ENCODE peak calls at places on chromosome 5, in seven cellular contexts. E is tibial nerve, B is SJSA1, X is PC-3, W is IMR-90, Y is colonic mucosa, F is aorta. H is an unnamed sample.

GRCh38 chr5:159412284-159413046 is 82.2 kb upstream of the IL12B start:
- DNase-seq in X (no peak), W (no peak), F (no peak), B (no peak), Y (peak; percentile 20), E (no peak), H (no peak)

GRCh38 chr5:176652136-176652535 is 4.9 kb downstream of the TSPAN17 start:
- DNase-seq in W (no peak), F (no peak), B (no peak), X (no peak), Y (no peak), E (no peak), H (no peak)

GRCh38 chr5:103428411-103428871 is 134.1 kb downstream of the NUDT12 start:
- DNase-seq in B (no peak), W (peak; percentile 86), F (peak; percentile 42), Y (no peak), E (no peak), X (peak; percentile 43), H (peak; percentile 54)

GRCh38 chr5:82772281-82772680 is 304.9 kb downstream of the TMEM167A start:
- DNase-seq in X (no peak), B (no peak), E (no peak), Y (no peak), W (no peak), F (no peak), H (no peak)

GRCh38 chr5:81326554-81326953 is 25.2 kb downstream of the ZCCHC9 start:
- DNase-seq in Y (no peak), E (no peak), X (no peak), W (peak; percentile 16), F (no peak), B (no peak), H (no peak)

GRCh38 chr5:103942587-103943186 is 380.1 kb upstream of the NUDT12 start:
- DNase-seq in F (no peak), E (no peak), W (no peak), Y (no peak), B (no peak), X (peak; percentile 51), H (no peak)

GRCh38 chr5:43554497-43554896 is 2.4 kb downstream of the PAIP1 start:
- DNase-seq in F (no peak), Y (no peak), W (no peak), X (no peak), E (no peak), B (no peak), H (no peak)

GRCh38 chr5:73902327-73903051 is 276.5 kb downstream of the ARHGEF28 start:
- DNase-seq in B (peak; percentile 55), X (peak; percentile 68), E (no peak), Y (no peak), F (no peak), W (peak; percentile 77), H (no peak)

GRCh38 chr5:126816649-126817048 is 39.7 kb downstream of the LMNB1 start:
- DNase-seq in B (no peak), E (no peak), W (no peak), Y (no peak), F (no peak), X (no peak), H (no peak)

GRCh38 chr5:78819166-78819565 is 165.9 kb downstream of the ARSB start:
- DNase-seq in Y (no peak), B (no peak), F (no peak), E (no peak), W (no peak), X (no peak), H (no peak)

DNA sequence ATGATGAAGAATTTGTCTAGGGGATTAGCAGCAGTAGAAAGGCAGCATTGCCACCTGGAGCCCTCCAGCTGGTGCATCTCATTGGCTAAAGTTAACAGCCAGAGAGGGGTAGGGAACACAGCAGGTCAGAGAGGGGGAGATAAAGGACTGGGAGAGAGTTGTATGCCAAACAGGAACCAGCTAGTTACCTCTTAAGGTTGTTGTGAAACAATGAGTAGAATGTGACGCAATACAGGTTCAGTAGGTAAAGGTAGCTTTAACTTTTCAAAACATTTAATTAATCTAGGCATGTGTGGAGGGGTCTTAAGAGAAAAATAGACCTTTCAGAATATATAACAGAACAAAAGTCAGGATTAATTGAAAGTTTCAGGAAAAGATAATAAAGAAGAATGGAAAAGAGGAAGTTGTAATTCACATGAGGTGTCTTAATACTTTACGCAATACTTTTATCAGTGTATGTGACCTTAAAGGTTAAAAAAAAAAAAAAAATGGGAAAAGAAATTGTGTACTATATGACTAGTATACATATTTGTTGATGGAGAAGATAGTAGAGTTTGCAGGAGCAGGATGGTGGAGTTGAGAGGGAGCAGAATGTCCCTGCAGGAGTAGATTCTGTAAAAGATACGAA is 14.3 kb downstream of the FBXO38 start:
- DNase-seq in Y (no peak), X (peak; percentile 54), B (no peak), W (no peak), F (no peak), E (no peak), H (no peak)
- H3K27ac ChIP-seq in Y (peak overlapping the region; percentile 1), X (peak overlapping the region; percentile 18), B (no peak overlapping the region), W (no peak overlapping the region), F (no peak overlapping the region), E (no peak overlapping the region), H (no peak overlapping the region)

GRCh38 chr5:7395432-7396168 is at the start of gene ADCY2:
- DNase-seq in F (no peak), X (no peak), E (no peak), B (no peak), W (no peak), Y (no peak), H (no peak)
- H3K27ac ChIP-seq in F (no peak within 1 kb of the TSS), X (no peak within 1 kb of the TSS), E (no peak within 1 kb of the TSS), B (no peak within 1 kb of the TSS), W (no peak within 1 kb of the TSS), Y (no peak within 1 kb of the TSS), H (peak within 1 kb of the TSS; percentile 26)

DNA sequence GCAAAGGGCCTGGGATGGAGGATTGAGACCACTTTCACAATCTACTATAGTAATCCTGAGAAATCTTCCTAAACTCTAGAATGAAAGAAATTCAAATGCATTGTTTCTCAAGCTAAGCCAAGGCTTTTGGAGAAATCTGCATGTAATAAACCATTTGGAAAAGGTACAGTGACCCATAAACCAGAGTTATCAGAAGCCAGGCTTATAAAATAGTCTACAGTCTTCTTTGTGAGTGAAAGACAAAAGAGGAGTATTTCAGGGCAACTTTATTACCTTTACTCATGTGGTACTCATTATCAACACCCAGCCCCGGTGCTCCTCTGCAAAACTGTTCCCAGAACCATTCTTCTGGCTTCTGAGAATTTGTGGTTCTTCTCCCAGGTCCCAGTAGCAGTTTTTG is 87.0 kb downstream of the GALNT10 start:
- DNase-seq in X (no peak), F (no peak), E (no peak), W (no peak), Y (no peak), B (peak; percentile 25), H (no peak)
- H3K27ac ChIP-seq in X (peak overlapping the region; percentile 47), F (no peak overlapping the region), E (no peak overlapping the region), W (peak overlapping the region; percentile 82), Y (peak overlapping the region; percentile 6), B (peak overlapping the region; percentile 19), H (no peak overlapping the region)

DNA sequence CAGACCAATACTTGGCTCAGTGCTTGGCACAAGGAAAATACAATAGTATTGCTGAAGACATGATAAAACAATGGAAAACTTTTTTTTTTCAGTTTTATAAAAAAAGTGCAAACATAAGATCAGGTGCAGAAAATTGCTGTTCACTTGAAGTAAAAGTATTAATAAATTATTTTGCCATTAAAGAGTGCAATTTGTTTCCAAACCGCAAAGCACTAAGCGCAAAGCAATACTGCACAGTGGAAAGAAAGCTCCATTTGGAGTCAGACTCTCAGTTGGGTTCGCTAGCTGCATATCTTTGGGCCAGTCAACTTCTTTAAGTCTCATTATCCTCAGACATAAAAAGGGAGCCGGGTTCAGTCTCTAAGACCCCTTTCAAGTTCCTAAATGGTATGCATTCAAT is 45.8 kb downstream of the MEF2C start:
- DNase-seq in W (no peak), F (no peak), X (no peak), Y (no peak), B (no peak), E (no peak), H (no peak)
- H3K27ac ChIP-seq in W (no peak overlapping the region), F (no peak overlapping the region), X (no peak overlapping the region), Y (no peak overlapping the region), B (no peak overlapping the region), E (no peak overlapping the region), H (no peak overlapping the region)

DNA sequence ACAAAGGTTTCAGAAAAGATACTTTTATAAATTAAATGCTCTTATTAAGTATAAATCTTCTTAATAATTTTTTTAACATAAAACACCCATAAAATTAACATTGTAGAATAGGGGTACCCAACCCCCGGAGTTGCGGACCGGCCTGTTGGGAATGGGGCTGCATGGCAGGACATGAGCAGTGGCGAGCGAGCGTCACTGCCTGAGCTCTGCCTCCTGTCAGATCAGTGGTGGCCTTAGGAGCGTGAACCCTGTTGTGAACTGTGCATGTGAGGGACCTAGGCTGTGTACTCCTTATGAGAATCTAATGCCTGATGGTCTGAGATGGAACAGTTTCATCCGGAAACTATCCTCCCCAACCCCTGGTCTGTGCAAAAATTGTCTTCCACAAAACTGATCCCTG is 35.3 kb downstream of the CLINT1 start:
- DNase-seq in B (no peak), Y (no peak), W (no peak), X (no peak), E (no peak), F (no peak), H (no peak)
- H3K27ac ChIP-seq in B (no peak overlapping the region), Y (no peak overlapping the region), W (peak overlapping the region; percentile 4), X (no peak overlapping the region), E (no peak overlapping the region), F (no peak overlapping the region), H (no peak overlapping the region)

DNA sequence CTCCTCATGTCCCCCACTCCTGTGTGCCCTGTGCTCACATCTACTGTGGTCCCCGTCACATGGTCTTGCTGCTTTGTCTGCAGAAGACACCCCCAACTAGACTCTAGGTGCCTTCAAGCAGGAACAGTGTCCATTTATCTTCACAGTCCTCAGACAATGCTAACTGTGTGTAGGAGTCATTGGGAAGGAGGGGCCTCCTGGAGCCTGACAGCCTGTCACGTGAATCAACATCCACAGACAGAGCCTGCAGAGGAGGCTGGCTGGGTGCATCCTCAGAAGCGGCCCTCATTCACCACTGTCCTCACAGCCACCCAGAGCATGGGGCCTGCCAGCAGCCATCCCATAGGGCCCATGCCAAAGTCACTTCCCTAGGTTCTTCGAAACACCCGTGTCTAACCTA is 98.7 kb downstream of the MED10 start:
- DNase-seq in X (no peak), B (no peak), E (no peak), W (no peak), Y (no peak), F (no peak), H (peak; percentile 49)
- H3K27ac ChIP-seq in X (no peak overlapping the region), B (no peak overlapping the region), E (no peak overlapping the region), W (no peak overlapping the region), Y (no peak overlapping the region), F (no peak overlapping the region), H (no peak overlapping the region)